ENCODE peak calls at places on chromosomes 5 and 9, in four cellular contexts. Q, U, O and R are unnamed samples.

GRCh38 chr5:179867476-179867875 is 8.9 kb upstream of the MRNIP start:
- DNase-seq in Q (no peak), U (no peak), O (no peak), R (no peak)

GRCh38 chr9:134863306-134863902 is 17.2 kb upstream of the FCN2 start:
- DNase-seq in Q (no peak), U (no peak), O (no peak), R (no peak)

GRCh38 chr5:81604193-81604592 is 146.7 kb downstream of the SSBP2 start:
- DNase-seq in Q (no peak), U (no peak), O (no peak), R (no peak)

GRCh38 chr5:146620031-146620662 is 104.2 kb upstream of the GPR151 start:
- DNase-seq in Q (no peak), U (no peak), O (no peak), R (no peak)

GRCh38 chr9:81394816-81395215 is 294.5 kb downstream of the TLE1 start:
- DNase-seq in Q (no peak), U (no peak), O (no peak), R (no peak)

GRCh38 chr9:109179801-109180523 is 12.9 kb upstream of the FRRS1L start:
- DNase-seq in Q (no peak), U (no peak), O (no peak), R (no peak)

GRCh38 chr5:43042626-43043399 is 2.7 kb upstream of the ANXA2R start:
- DNase-seq in Q (no peak), U (peak), O (peak), R (no peak)

GRCh38 chr5:3598725-3599282 is 3.2 kb downstream of the IRX1 start:
- DNase-seq in Q (no peak), U (no peak), O (no peak), R (no peak)

GRCh38 chr9:70746760-70747159 is 332.3 kb upstream of the KLF9 start:
- DNase-seq in Q (no peak), U (no peak), O (no peak), R (no peak)

GRCh38 chr5:165616550-165617430 is 2111.4 kb downstream of the MAT2B start:
- DNase-seq in Q (no peak), U (no peak), O (no peak), R (no peak)
- TF ChIP-seq CTCF in Q (no peak), U (no peak), O (no peak), R (no peak)

GRCh38 chr9:115548826-115549225 is 430.9 kb upstream of the TNC start:
- DNase-seq in Q (no peak), U (no peak), O (no peak), R (no peak)

GRCh38 chr9:115540091-115540490 is 422.1 kb upstream of the TNC start:
- DNase-seq in Q (no peak), U (no peak), O (no peak), R (no peak)

DNA sequence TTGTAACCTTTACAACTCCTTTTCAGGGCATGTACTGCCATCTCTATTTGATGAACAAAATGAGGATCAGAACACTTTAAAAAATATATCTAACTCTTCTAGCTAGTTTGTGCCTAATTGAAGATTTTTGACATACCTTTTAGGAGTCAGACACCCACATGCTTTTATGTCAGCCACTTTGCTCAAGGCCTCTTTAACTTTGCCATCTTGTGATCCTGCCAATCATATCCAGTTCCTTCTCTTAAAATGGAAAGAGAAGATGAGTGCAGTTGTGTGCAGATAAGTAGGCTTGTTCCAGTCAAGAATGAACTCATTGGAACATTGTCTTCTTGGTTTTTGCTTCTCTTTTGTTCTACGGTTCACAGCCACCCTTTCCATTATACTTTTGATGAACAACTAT is 425.6 kb upstream of the TNC start:
- DNase-seq in Q (no peak), U (no peak), O (no peak), R (no peak)
- TF ChIP-seq MYC in Q (no peak), U (no peak), O (no peak), R (no peak)

GRCh38 chr5:142642427-142642826 is 43.5 kb downstream of the FGF1 start:
- DNase-seq in Q (no peak), U (no peak), O (no peak), R (no peak)

GRCh38 chr5:142644127-142644526 is 41.8 kb downstream of the FGF1 start:
- DNase-seq in Q (no peak), U (no peak), O (no peak), R (no peak)

GRCh38 chr5:142641681-142642080 is 44.2 kb downstream of the FGF1 start:
- DNase-seq in Q (no peak), U (no peak), O (no peak), R (no peak)

GRCh38 chr5:142645456-142645855 is 40.4 kb downstream of the FGF1 start:
- DNase-seq in Q (no peak), U (no peak), O (no peak), R (no peak)

GRCh38 chr5:142644640-142645361 is 41.1 kb downstream of the FGF1 start:
- DNase-seq in Q (no peak), U (no peak), O (no peak), R (peak)
- TF ChIP-seq KDM1A in Q (no peak), U (no peak), O (no peak), R (no peak)

DNA sequence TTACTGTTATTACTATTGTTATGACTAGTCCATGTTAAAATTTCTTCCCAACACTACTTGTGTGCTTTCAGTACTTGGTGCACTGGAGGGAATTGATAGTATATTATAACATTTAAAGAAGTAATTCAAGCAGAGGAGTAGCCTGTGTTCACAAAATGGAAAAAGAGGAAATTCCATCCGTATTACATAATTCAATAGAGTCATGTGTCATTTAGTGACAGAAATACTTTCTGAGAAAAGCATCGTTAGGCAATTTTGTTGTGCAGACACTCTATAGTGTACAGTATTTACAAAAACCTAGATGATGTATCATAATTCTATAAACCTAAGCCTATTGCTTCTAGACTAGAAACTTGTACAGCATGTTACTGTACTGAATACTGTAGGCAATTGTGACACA is 78.3 kb upstream of the PCSK5 start:
- DNase-seq in Q (no peak), U (no peak), O (no peak), R (no peak)
- TF ChIP-seq CTCF in Q (no peak), U (no peak), O (no peak), R (no peak)

DNA sequence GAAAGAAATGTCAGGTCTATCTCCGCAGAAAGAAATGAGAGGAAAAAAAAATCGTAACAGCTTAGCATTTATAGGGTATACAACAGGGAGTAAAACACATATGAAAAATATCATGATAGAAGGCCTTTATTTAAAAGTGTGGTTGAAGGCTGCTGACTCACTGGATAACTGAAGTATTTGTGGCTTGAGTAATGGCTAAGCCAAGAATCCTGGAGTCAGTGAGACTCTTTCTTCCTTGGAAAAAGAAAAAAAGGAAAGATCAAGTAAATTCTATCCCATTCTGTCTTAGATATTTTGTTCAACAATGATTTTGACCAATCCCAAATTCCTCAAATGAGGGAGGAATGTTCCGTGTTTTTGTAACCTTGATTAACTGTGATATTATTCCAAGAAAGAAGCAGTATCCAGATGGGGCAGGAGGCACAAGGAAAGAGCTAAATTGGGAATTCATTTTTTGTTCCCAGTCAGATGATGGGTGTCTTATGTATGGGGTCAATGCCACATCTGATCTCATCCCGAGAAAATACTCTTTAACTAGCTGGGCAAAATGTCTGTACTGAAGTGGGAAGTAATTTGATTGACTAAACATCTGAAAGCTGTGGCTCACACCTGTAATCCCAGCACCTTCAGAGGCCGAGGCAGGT is 64.3 kb upstream of the MYO10 start:
- DNase-seq in Q (no peak), U (no peak), O (no peak), R (peak)
- TF ChIP-seq MYC in Q (no peak), U (no peak), O (no peak), R (no peak)